ENCODE peak calls at places on chromosomes 11 and 22, in seven cellular contexts. One of them, this sample, is unnamed.
A peak's percentile ranks its signal among the peaks of the same experiment; 100 is the strongest.

GRCh38 chr22:39312410-39312809 is 7.0 kb downstream of the RPL3 start:
- DNase-seq in K562: no peak
- DNase-seq in endothelial cell of umbilical vein: no peak
- DNase-seq in HCT116: no peak
- DNase-seq in HepG2: no peak
- DNase-seq in SK-N-SH: no peak
- DNase-seq in H1: no peak
- DNase-seq in this sample: no peak

GRCh38 chr11:75562836-75563484 is 907 bp downstream of the SERPINH1 start:
- DNase-seq in HepG2: no peak
- DNase-seq in endothelial cell of umbilical vein: peak; percentile 72
- DNase-seq in K562: peak; percentile 60
- DNase-seq in SK-N-SH: peak; percentile 64
- DNase-seq in H1: peak; percentile 79
- DNase-seq in HCT116: no peak
- DNase-seq in this sample: no peak

GRCh38 chr11:4704054-4704789 is at the start of gene MMP26:
- DNase-seq in H1: peak; percentile 46
- DNase-seq in HepG2: no peak
- DNase-seq in HCT116: no peak
- DNase-seq in K562: no peak
- DNase-seq in endothelial cell of umbilical vein: no peak
- DNase-seq in SK-N-SH: no peak
- DNase-seq in this sample: no peak

GRCh38 chr11:61711493-61711892 is 31.3 kb downstream of the DAGLA start:
- DNase-seq in SK-N-SH: peak; percentile 56
- DNase-seq in HCT116: no peak
- DNase-seq in K562: no peak
- DNase-seq in endothelial cell of umbilical vein: no peak
- DNase-seq in HepG2: no peak
- DNase-seq in H1: no peak
- DNase-seq in this sample: no peak

GRCh38 chr22:19880786-19881569 is 26.3 kb upstream of the GNB1L start:
- DNase-seq in HepG2: peak; percentile 96
- DNase-seq in H1: peak; percentile 82
- DNase-seq in SK-N-SH: peak; percentile 51
- DNase-seq in HCT116: peak; percentile 41
- DNase-seq in endothelial cell of umbilical vein: peak; percentile 96
- DNase-seq in K562: peak; percentile 87
- DNase-seq in this sample: peak; percentile 34

GRCh38 chr11:92662580-92662979 is 306.9 kb upstream of the MTNR1B start:
- DNase-seq in K562: no peak
- DNase-seq in H1: no peak
- DNase-seq in SK-N-SH: no peak
- DNase-seq in HepG2: no peak
- DNase-seq in HCT116: no peak
- DNase-seq in endothelial cell of umbilical vein: no peak
- DNase-seq in this sample: no peak

GRCh38 chr11:126886636-126887035 is 113.9 kb downstream of the KIRREL3 start:
- DNase-seq in endothelial cell of umbilical vein: no peak
- DNase-seq in HepG2: no peak
- DNase-seq in K562: no peak
- DNase-seq in H1: no peak
- DNase-seq in SK-N-SH: no peak
- DNase-seq in HCT116: no peak
- DNase-seq in this sample: no peak

GRCh38 chr11:117591316-117592039 is 205.5 kb downstream of the DSCAML1 start:
- DNase-seq in H1: no peak
- DNase-seq in HepG2: no peak
- DNase-seq in endothelial cell of umbilical vein: no peak
- DNase-seq in SK-N-SH: peak; percentile 73
- DNase-seq in K562: no peak
- DNase-seq in HCT116: no peak
- DNase-seq in this sample: no peak

GRCh38 chr22:32475428-32476010 is 908 bp downstream of the FBXO7 start:
- DNase-seq in endothelial cell of umbilical vein: peak; percentile 83
- DNase-seq in HCT116: peak; percentile 8
- DNase-seq in SK-N-SH: peak; percentile 23
- DNase-seq in HepG2: no peak
- DNase-seq in K562: no peak
- DNase-seq in H1: peak; percentile 45
- DNase-seq in this sample: no peak

GRCh38 chr22:29475550-29475949 is 4.5 kb upstream of the NEFH start:
- DNase-seq in K562: no peak
- DNase-seq in endothelial cell of umbilical vein: no peak
- DNase-seq in HCT116: no peak
- DNase-seq in SK-N-SH: no peak
- DNase-seq in HepG2: no peak
- DNase-seq in H1: no peak
- DNase-seq in this sample: no peak

GRCh38 chr11:11731311-11732083 is 109.7 kb upstream of the GALNT18 start:
- DNase-seq in SK-N-SH: no peak
- DNase-seq in H1: no peak
- DNase-seq in endothelial cell of umbilical vein: no peak
- DNase-seq in K562: no peak
- DNase-seq in HCT116: peak; percentile 68
- DNase-seq in HepG2: no peak
- DNase-seq in this sample: no peak

GRCh38 chr22:45420011-45420410 is 6.5 kb downstream of the RIBC2 start:
- DNase-seq in H1: peak; percentile 30
- DNase-seq in SK-N-SH: no peak
- DNase-seq in HepG2: no peak
- DNase-seq in K562: no peak
- DNase-seq in HCT116: no peak
- DNase-seq in endothelial cell of umbilical vein: no peak
- DNase-seq in this sample: no peak

GRCh38 chr11:123678246-123678645 is 23.8 kb upstream of the SCN3B start:
- DNase-seq in HepG2: no peak
- DNase-seq in SK-N-SH: no peak
- DNase-seq in K562: no peak
- DNase-seq in endothelial cell of umbilical vein: no peak
- DNase-seq in H1: no peak
- DNase-seq in HCT116: no peak
- DNase-seq in this sample: no peak

GRCh38 chr11:123684601-123685000 is 30.2 kb upstream of the SCN3B start:
- DNase-seq in HepG2: no peak
- DNase-seq in H1: no peak
- DNase-seq in HCT116: no peak
- DNase-seq in K562: no peak
- DNase-seq in SK-N-SH: no peak
- DNase-seq in endothelial cell of umbilical vein: no peak
- DNase-seq in this sample: no peak

GRCh38 chr11:123682976-123683375 is 28.6 kb upstream of the SCN3B start:
- DNase-seq in K562: no peak
- DNase-seq in H1: no peak
- DNase-seq in HCT116: no peak
- DNase-seq in HepG2: no peak
- DNase-seq in endothelial cell of umbilical vein: no peak
- DNase-seq in SK-N-SH: peak; percentile 75
- DNase-seq in this sample: no peak

GRCh38 chr11:123681007-123681406 is 26.6 kb upstream of the SCN3B start:
- DNase-seq in SK-N-SH: no peak
- DNase-seq in HCT116: no peak
- DNase-seq in endothelial cell of umbilical vein: no peak
- DNase-seq in K562: no peak
- DNase-seq in HepG2: no peak
- DNase-seq in H1: no peak
- DNase-seq in this sample: no peak

GRCh38 chr11:123683616-123684170 is 29.3 kb upstream of the SCN3B start:
- DNase-seq in SK-N-SH: peak; percentile 21
- DNase-seq in K562: no peak
- DNase-seq in HCT116: no peak
- DNase-seq in HepG2: no peak
- DNase-seq in endothelial cell of umbilical vein: no peak
- DNase-seq in H1: no peak
- DNase-seq in this sample: no peak
- H3K9ac ChIP-seq in SK-N-SH: no peak overlapping the region
- H3K9ac ChIP-seq in K562: no peak overlapping the region
- H3K9ac ChIP-seq in HCT116: no peak overlapping the region
- H3K9ac ChIP-seq in HepG2: no peak overlapping the region
- H3K9ac ChIP-seq in endothelial cell of umbilical vein: no peak overlapping the region
- H3K9ac ChIP-seq in H1: no peak overlapping the region
- H3K9ac ChIP-seq in this sample: no peak overlapping the region

GRCh38 chr11:64286801-64287159 is 1.1 kb downstream of the GPR137 start:
- DNase-seq in endothelial cell of umbilical vein: no peak
- DNase-seq in HCT116: no peak
- DNase-seq in H1: no peak
- DNase-seq in K562: no peak
- DNase-seq in SK-N-SH: no peak
- DNase-seq in HepG2: no peak
- DNase-seq in this sample: no peak
- TF ChIP-seq POLR2AphosphoS5 in endothelial cell of umbilical vein: no peak
- TF ChIP-seq POLR2AphosphoS5 in HCT116: no peak
- TF ChIP-seq POLR2AphosphoS5 in H1: no peak
- TF ChIP-seq POLR2AphosphoS5 in K562: no peak
- TF ChIP-seq POLR2AphosphoS5 in SK-N-SH: no peak
- TF ChIP-seq POLR2AphosphoS5 in HepG2: no peak
- TF ChIP-seq POLR2AphosphoS5 in this sample: no peak

DNA sequence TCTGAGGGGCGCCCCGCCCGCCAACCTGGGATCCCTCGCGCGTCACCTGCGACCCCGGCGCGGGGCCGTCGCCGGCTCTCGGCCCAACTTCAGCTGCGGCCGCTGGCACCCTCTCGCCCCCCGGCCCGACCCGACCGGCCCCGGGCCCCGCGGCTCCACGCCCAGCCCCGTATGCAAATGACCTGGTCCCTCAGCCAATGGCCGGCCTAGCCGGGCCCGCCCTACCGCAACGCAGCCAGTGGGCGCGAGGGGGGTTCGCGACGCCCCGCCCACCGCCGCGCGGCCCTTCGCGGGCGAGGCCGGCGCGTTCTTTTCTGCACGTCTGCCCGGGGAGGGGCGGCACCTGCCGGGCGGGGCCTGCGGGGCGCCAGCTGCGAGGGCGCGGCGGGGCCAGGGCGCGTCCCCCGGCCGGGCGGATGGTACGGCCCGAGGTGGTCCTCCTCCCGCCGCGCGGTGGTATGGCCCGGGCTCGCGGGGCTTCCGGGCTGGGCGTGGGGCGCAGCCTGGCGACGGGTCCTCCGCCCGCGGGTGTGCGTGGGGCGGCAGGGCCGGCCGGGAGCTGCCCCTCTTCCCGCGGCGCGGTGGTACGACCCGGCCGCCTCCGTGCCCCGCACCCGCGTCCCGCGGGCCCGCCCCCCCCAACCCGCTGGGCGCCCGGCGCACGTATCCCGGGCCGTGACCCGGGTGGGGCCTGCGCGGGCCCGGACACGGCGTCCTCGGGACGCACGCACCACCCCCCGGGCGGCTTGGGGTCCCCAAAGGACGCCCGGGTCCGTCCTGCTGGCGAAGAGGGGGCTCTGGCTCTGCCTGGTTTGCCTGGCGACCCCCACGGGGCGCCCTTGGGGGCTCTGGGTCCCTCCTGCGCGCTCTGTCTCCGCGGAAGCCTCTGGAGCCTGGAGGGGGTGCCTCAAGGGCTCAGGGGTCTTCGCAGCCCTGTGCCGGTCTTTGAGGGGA is 7.7 kb upstream of the PHRF1 start:
- DNase-seq in SK-N-SH: peak; percentile 98
- DNase-seq in H1: peak; percentile 95
- DNase-seq in HCT116: peak; percentile 76
- DNase-seq in K562: peak; percentile 89
- DNase-seq in endothelial cell of umbilical vein: peak; percentile 93
- DNase-seq in HepG2: peak; percentile 87
- DNase-seq in this sample: peak; percentile 26
- H3K9ac ChIP-seq in SK-N-SH: peak overlapping the region; percentile 96
- H3K9ac ChIP-seq in H1: no peak overlapping the region
- H3K9ac ChIP-seq in HCT116: peak overlapping the region; percentile 82
- H3K9ac ChIP-seq in K562: peak overlapping the region; percentile 96
- H3K9ac ChIP-seq in endothelial cell of umbilical vein: peak overlapping the region; percentile 71
- H3K9ac ChIP-seq in HepG2: peak overlapping the region; percentile 86
- H3K9ac ChIP-seq in this sample: peak overlapping the region; percentile 84

DNA sequence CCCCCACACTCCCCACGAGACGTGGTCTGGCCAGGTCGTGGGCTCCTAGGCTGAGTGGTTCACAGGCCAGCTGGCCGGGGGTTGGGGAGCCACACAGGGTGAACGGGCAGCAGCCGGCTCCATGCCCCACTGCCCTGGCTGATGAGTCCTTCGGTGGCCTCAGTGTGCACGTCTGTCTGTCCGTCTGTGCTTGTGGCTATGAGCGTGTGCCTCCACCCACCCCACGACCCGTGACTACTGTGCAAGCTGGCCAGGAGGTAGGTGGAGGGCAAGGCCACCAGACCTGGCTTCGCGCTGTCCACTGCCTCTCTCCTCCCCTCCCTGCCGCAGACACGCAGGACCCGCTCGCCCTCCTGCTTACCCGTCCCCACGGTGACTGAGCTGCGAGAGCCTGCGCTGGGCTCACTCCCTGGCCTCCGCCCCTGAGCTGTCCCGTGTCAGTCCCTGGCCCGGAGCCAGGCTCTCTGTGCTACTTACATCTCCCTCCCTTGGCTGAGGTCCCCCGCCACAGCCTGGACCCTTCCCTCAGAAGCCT is 14.1 kb downstream of the CSDC2 start:
- DNase-seq in HepG2: no peak
- DNase-seq in H1: no peak
- DNase-seq in endothelial cell of umbilical vein: no peak
- DNase-seq in HCT116: no peak
- DNase-seq in SK-N-SH: no peak
- DNase-seq in K562: no peak
- DNase-seq in this sample: no peak
- TF ChIP-seq POLR2AphosphoS5 in HepG2: no peak
- TF ChIP-seq POLR2AphosphoS5 in H1: no peak
- TF ChIP-seq POLR2AphosphoS5 in endothelial cell of umbilical vein: no peak
- TF ChIP-seq POLR2AphosphoS5 in HCT116: no peak
- TF ChIP-seq POLR2AphosphoS5 in SK-N-SH: no peak
- TF ChIP-seq POLR2AphosphoS5 in K562: no peak
- TF ChIP-seq POLR2AphosphoS5 in this sample: no peak

This sample was measured in SK-N-MC.